ENCODE peak calls at places on chromosomes 5 and 9, in seven cellular contexts. W is K562, B is stomach, G is HCT116, F is suprapubic skin, A is GM12891, Q is breast epithelium. D is an unnamed sample.
A peak's percentile ranks its signal among the peaks of the same experiment; 100 is the strongest.

GRCh38 chr9:33106827-33107621 is 30.6 kb upstream of the SMU1 start:
- DNase-seq in F (no peak), B (peak; percentile 45), G (no peak), Q (peak; percentile 64), W (peak; percentile 32), A (no peak), D (no peak)

GRCh38 chr9:94847486-94847885 is 121.0 kb downstream of the AOPEP start:
- DNase-seq in G (no peak), B (no peak), Q (no peak), A (no peak), W (no peak), F (no peak), D (no peak)

GRCh38 chr5:116032094-116032517 is at the start of gene ARL14EPL:
- DNase-seq in A (peak; percentile 11), W (peak; percentile 42), Q (no peak), G (peak; percentile 99), B (peak; percentile 35), F (no peak), D (no peak)

GRCh38 chr5:132754111-132754510 is 6.9 kb downstream of the CCNI2 start:
- DNase-seq in W (no peak), B (no peak), A (no peak), F (no peak), Q (no peak), G (no peak), D (no peak)

GRCh38 chr9:77793909-77794308 is 145.8 kb upstream of the GNA14 start:
- DNase-seq in W (no peak), F (no peak), Q (no peak), G (peak; percentile 18), B (no peak), A (no peak), D (no peak)

GRCh38 chr9:90053027-90053426 is 448.2 kb downstream of the GADD45G start:
- DNase-seq in B (no peak), Q (no peak), A (no peak), F (no peak), G (peak; percentile 18), W (peak; percentile 16), D (no peak)

GRCh38 chr5:77035950-77036349 is 5.7 kb downstream of the AGGF1 start:
- DNase-seq in B (no peak), G (no peak), F (no peak), A (no peak), W (no peak), Q (no peak), D (no peak)

GRCh38 chr5:149345147-149345891 is at the start of gene GRPEL2:
- DNase-seq in Q (peak; percentile 94), G (peak; percentile 96), A (peak; percentile 87), W (peak; percentile 94), F (peak; percentile 97), B (peak; percentile 94), D (peak; percentile 87)

GRCh38 chr5:168076561-168076991 is 214.9 kb upstream of the WWC1 start:
- DNase-seq in F (no peak), B (no peak), G (peak; percentile 2), A (no peak), W (no peak), Q (no peak), D (no peak)
- TF ChIP-seq POLR2A in F (no peak), B (no peak), G (no peak), A (no peak), W (no peak), Q (no peak), D (no peak)

GRCh38 chr9:128372188-128372641 is 1.0 kb downstream of the URM1 start:
- DNase-seq in W (no peak), Q (no peak), A (no peak), G (no peak), B (no peak), F (no peak), D (no peak)
- TF ChIP-seq POLR2AphosphoS5 in W (no peak), Q (no peak), A (no peak), G (no peak), B (no peak), F (no peak), D (no peak)

DNA sequence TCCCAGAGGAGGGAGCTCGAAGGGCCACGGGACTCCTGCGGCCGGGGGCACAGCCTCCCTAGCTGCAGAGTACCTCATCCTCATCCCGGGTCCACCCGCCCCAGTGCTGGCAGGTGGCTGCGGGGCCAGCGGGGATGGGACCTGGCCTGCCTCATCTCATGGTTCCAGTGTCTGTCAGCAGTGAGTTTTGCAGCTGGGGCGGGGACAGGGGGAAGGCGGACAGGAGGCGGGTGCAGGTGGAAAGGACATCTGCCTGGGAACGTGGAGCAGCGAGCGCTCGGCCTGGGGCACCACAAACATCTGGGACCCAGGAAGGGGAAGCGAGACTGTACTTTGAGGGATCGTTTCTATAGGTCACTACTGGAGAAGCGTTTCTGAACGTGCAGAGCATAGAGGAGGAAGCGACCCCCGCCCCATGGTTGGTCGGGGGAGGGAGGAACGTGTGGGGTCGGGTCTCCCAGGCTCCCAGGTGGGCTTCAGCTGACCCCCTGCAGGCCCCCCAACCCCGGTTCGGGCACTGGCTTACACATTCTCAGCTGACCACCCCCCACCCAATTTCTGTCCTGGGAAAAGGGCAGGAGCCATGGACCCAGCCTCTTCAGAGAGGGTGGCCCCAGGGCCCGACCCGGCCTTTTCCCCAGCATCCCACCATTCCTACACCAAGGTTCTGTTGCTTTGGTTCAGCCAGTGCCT is 56.5 kb upstream of the NOTCH1 start:
- DNase-seq in G (no peak), F (no peak), A (no peak), B (no peak), W (peak; percentile 14), Q (no peak), D (no peak)
- TF ChIP-seq POLR2A in G (no peak), F (no peak), A (no peak), B (no peak), W (no peak), Q (no peak), D (no peak)

GRCh38 chr5:50710838-50711237 is 44.4 kb downstream of the PARP8 start:
- DNase-seq in A (no peak), B (no peak), G (no peak), F (no peak), Q (no peak), W (no peak), D (no peak)
- TF ChIP-seq POLR2AphosphoS5 in A (no peak), B (no peak), G (no peak), F (no peak), Q (no peak), W (no peak), D (no peak)

GRCh38 chr5:378976-379742 is 57.6 kb downstream of the AHRR start:
- DNase-seq in F (peak; percentile 52), A (no peak), W (no peak), B (no peak), G (no peak), Q (no peak), D (no peak)
- TF ChIP-seq POLR2A in F (no peak), A (no peak), W (no peak), B (no peak), G (no peak), Q (no peak), D (no peak)

GRCh38 chr9:80061940-80062339 is 490.2 kb downstream of the TLE4 start:
- DNase-seq in G (no peak), Q (no peak), F (no peak), W (no peak), A (no peak), B (no peak), D (no peak)
- TF ChIP-seq POLR2AphosphoS5 in G (no peak), Q (no peak), F (no peak), W (no peak), A (no peak), B (peak; percentile 77), D (no peak)

DNA sequence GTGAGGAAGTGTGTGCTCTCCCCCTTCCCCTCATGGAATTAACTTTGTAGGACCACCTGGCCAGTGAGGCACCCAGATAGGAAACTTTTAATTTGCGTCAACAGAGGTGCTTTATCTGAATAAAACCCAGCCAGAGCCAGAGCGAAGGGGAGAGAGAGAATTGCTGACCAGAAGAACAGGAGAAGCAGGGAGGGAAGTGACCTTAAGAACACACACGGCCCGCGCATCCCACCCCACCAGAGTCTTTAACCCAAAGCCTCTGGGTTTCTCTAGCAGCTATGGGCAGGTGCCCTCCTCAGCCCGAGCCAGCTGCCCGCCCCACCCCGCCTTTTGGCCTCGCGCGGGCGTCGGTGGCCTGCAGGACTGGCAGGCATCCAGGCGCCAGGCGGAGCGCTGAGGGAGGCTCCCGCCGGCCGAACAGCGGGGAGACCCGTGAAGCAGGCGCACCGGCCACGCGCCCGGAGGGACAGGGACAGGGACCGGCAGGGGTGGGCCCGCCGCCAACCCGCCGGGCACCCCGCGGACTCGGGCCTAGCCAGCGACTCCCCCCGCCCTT is 568 bp downstream of the ERAP1 start:
- DNase-seq in F (peak; percentile 86), A (peak; percentile 39), G (no peak), B (peak; percentile 88), W (peak; percentile 70), Q (peak; percentile 71), D (peak; percentile 45)
- TF ChIP-seq POLR2A in F (no peak), A (no peak), G (no peak), B (no peak), W (no peak), Q (no peak), D (no peak)